ENCODE peak calls at places on chromosomes 3 and 15, in ten cellular contexts. K, F, J, H, E, U, B, X, G and S are unnamed samples.

GRCh38 chr3:44076221-44076829 is 165.4 kb upstream of the TOPAZ1 start:
- DNase-seq in G (no peak), X (no peak), E (no peak), K (no peak), F (no peak), H (no peak), J (peak), B (no peak), U (no peak), S (no peak)

GRCh38 chr3:4904801-4905695 is 74.2 kb upstream of the BHLHE40 start:
- DNase-seq in K (no peak), J (no peak), U (peak), E (no peak), H (no peak), G (no peak), X (peak), F (no peak), B (no peak), S (no peak)

GRCh38 chr3:10609134-10609533 is 103.7 kb upstream of the ATP2B2 start:
- DNase-seq in B (no peak), X (no peak), E (no peak), J (no peak), F (no peak), G (no peak), K (no peak), H (no peak), U (no peak), S (no peak)

GRCh38 chr15:85542895-85543331 is 162.5 kb downstream of the AKAP13 start:
- DNase-seq in B (no peak), K (no peak), G (no peak), H (no peak), E (no peak), F (peak), U (no peak), X (no peak), J (no peak), S (no peak)

GRCh38 chr3:111851511-111851954 is 7.5 kb upstream of the PHLDB2 start:
- DNase-seq in B (no peak), J (peak), F (no peak), E (no peak), U (peak), G (no peak), X (peak), K (no peak), H (no peak), S (no peak)

GRCh38 chr3:138849541-138849940 is 14.8 kb upstream of the PIK3CB start:
- DNase-seq in H (no peak), J (no peak), K (no peak), F (no peak), E (no peak), U (no peak), G (no peak), X (no peak), B (no peak), S (no peak)

GRCh38 chr3:124620600-124621063 is 109.6 kb upstream of the UMPS start:
- DNase-seq in K (no peak), F (peak), X (peak), J (peak), H (no peak), U (no peak), E (no peak), G (no peak), B (no peak), S (peak)

GRCh38 chr3:122921791-122922651 is 105.5 kb downstream of the SEMA5B start:
- DNase-seq in K (no peak), X (no peak), F (peak), H (peak), J (no peak), G (peak), U (peak), E (no peak), B (peak), S (no peak)

GRCh38 chr3:123622766-123623165 is 37.9 kb upstream of the HACD2 start:
- DNase-seq in G (no peak), F (no peak), H (no peak), K (no peak), X (no peak), B (no peak), U (no peak), E (no peak), J (no peak), S (no peak)

GRCh38 chr3:66499881-66500574 is 794 bp downstream of the LRIG1 start:
- DNase-seq in U (no peak), G (peak), F (peak), K (no peak), X (peak), H (peak), E (no peak), B (no peak), J (peak), S (peak)